ENCODE peak calls at places on chromosomes 12 and 14, in ten cellular contexts. One of them, this sample, is unnamed.

GRCh38 chr12:94098466-94098865 is 49.9 kb upstream of the PLXNC1 start:
- DNase-seq in DMS153: no peak
- DNase-seq in activated T-cell treated with anti-CD3 and anti-CD28 coated beads for 1 hour: no peak
- DNase-seq in activated naive CD8-positive, alpha-beta T cell treated with anti-CD3 and anti-CD28 coated beads, Interleukin-2, amount 50 U/mL, for 24 hours: no peak
- DNase-seq in HuH-7.5: no peak
- DNase-seq in activated naive CD4-positive, alpha-beta T cell treated with anti-CD3 and anti-CD28 coated beads for 36 hours: no peak
- DNase-seq in NB4: no peak
- DNase-seq in pons: no peak
- DNase-seq in MM.1S: no peak
- DNase-seq in stimulated activated CD8-positive, alpha-beta memory T cell treated with anti-CD3 and anti-CD28 coated beads, Interleukin-15, amount 100 ng/mL, for 48 hours: no peak
- DNase-seq in this sample: peak

GRCh38 chr12:67509987-67510386 is 138.6 kb upstream of the DYRK2 start:
- DNase-seq in DMS153: no peak
- DNase-seq in activated T-cell treated with anti-CD3 and anti-CD28 coated beads for 1 hour: no peak
- DNase-seq in activated naive CD8-positive, alpha-beta T cell treated with anti-CD3 and anti-CD28 coated beads, Interleukin-2, amount 50 U/mL, for 24 hours: no peak
- DNase-seq in HuH-7.5: no peak
- DNase-seq in activated naive CD4-positive, alpha-beta T cell treated with anti-CD3 and anti-CD28 coated beads for 36 hours: no peak
- DNase-seq in NB4: no peak
- DNase-seq in pons: no peak
- DNase-seq in MM.1S: no peak
- DNase-seq in stimulated activated CD8-positive, alpha-beta memory T cell treated with anti-CD3 and anti-CD28 coated beads, Interleukin-15, amount 100 ng/mL, for 48 hours: no peak
- DNase-seq in this sample: peak

GRCh38 chr14:21748869-21749303 is 75.3 kb upstream of the OR4E1 start:
- DNase-seq in DMS153: peak
- DNase-seq in activated T-cell treated with anti-CD3 and anti-CD28 coated beads for 1 hour: peak
- DNase-seq in activated naive CD8-positive, alpha-beta T cell treated with anti-CD3 and anti-CD28 coated beads, Interleukin-2, amount 50 U/mL, for 24 hours: peak
- DNase-seq in HuH-7.5: no peak
- DNase-seq in activated naive CD4-positive, alpha-beta T cell treated with anti-CD3 and anti-CD28 coated beads for 36 hours: peak
- DNase-seq in NB4: peak
- DNase-seq in pons: peak
- DNase-seq in MM.1S: peak
- DNase-seq in stimulated activated CD8-positive, alpha-beta memory T cell treated with anti-CD3 and anti-CD28 coated beads, Interleukin-15, amount 100 ng/mL, for 48 hours: peak
- DNase-seq in this sample: peak

GRCh38 chr12:50066402-50066801 is 9.0 kb downstream of the ASIC1 start:
- DNase-seq in DMS153: no peak
- DNase-seq in activated T-cell treated with anti-CD3 and anti-CD28 coated beads for 1 hour: no peak
- DNase-seq in activated naive CD8-positive, alpha-beta T cell treated with anti-CD3 and anti-CD28 coated beads, Interleukin-2, amount 50 U/mL, for 24 hours: no peak
- DNase-seq in HuH-7.5: no peak
- DNase-seq in activated naive CD4-positive, alpha-beta T cell treated with anti-CD3 and anti-CD28 coated beads for 36 hours: no peak
- DNase-seq in NB4: peak
- DNase-seq in pons: no peak
- DNase-seq in MM.1S: no peak
- DNase-seq in stimulated activated CD8-positive, alpha-beta memory T cell treated with anti-CD3 and anti-CD28 coated beads, Interleukin-15, amount 100 ng/mL, for 48 hours: no peak
- DNase-seq in this sample: no peak

GRCh38 chr12:112347521-112347920 is 34.7 kb downstream of the HECTD4 start:
- DNase-seq in DMS153: no peak
- DNase-seq in activated T-cell treated with anti-CD3 and anti-CD28 coated beads for 1 hour: no peak
- DNase-seq in activated naive CD8-positive, alpha-beta T cell treated with anti-CD3 and anti-CD28 coated beads, Interleukin-2, amount 50 U/mL, for 24 hours: no peak
- DNase-seq in HuH-7.5: no peak
- DNase-seq in activated naive CD4-positive, alpha-beta T cell treated with anti-CD3 and anti-CD28 coated beads for 36 hours: no peak
- DNase-seq in NB4: peak
- DNase-seq in pons: no peak
- DNase-seq in MM.1S: peak
- DNase-seq in stimulated activated CD8-positive, alpha-beta memory T cell treated with anti-CD3 and anti-CD28 coated beads, Interleukin-15, amount 100 ng/mL, for 48 hours: no peak
- DNase-seq in this sample: peak

GRCh38 chr12:18068355-18068754 is 21.6 kb downstream of the RERGL start:
- DNase-seq in DMS153: no peak
- DNase-seq in activated T-cell treated with anti-CD3 and anti-CD28 coated beads for 1 hour: no peak
- DNase-seq in activated naive CD8-positive, alpha-beta T cell treated with anti-CD3 and anti-CD28 coated beads, Interleukin-2, amount 50 U/mL, for 24 hours: no peak
- DNase-seq in HuH-7.5: no peak
- DNase-seq in activated naive CD4-positive, alpha-beta T cell treated with anti-CD3 and anti-CD28 coated beads for 36 hours: no peak
- DNase-seq in NB4: no peak
- DNase-seq in pons: no peak
- DNase-seq in MM.1S: no peak
- DNase-seq in stimulated activated CD8-positive, alpha-beta memory T cell treated with anti-CD3 and anti-CD28 coated beads, Interleukin-15, amount 100 ng/mL, for 48 hours: no peak
- DNase-seq in this sample: no peak

GRCh38 chr12:43338848-43339526 is 213.0 kb downstream of the ADAMTS20 start:
- DNase-seq in DMS153: peak
- DNase-seq in activated T-cell treated with anti-CD3 and anti-CD28 coated beads for 1 hour: no peak
- DNase-seq in activated naive CD8-positive, alpha-beta T cell treated with anti-CD3 and anti-CD28 coated beads, Interleukin-2, amount 50 U/mL, for 24 hours: no peak
- DNase-seq in HuH-7.5: no peak
- DNase-seq in activated naive CD4-positive, alpha-beta T cell treated with anti-CD3 and anti-CD28 coated beads for 36 hours: no peak
- DNase-seq in NB4: peak
- DNase-seq in pons: peak
- DNase-seq in MM.1S: peak
- DNase-seq in stimulated activated CD8-positive, alpha-beta memory T cell treated with anti-CD3 and anti-CD28 coated beads, Interleukin-15, amount 100 ng/mL, for 48 hours: no peak
- DNase-seq in this sample: peak

GRCh38 chr12:3202734-3203446 is 125.7 kb downstream of the TSPAN9 start:
- DNase-seq in DMS153: no peak
- DNase-seq in activated T-cell treated with anti-CD3 and anti-CD28 coated beads for 1 hour: peak
- DNase-seq in activated naive CD8-positive, alpha-beta T cell treated with anti-CD3 and anti-CD28 coated beads, Interleukin-2, amount 50 U/mL, for 24 hours: peak
- DNase-seq in HuH-7.5: peak
- DNase-seq in activated naive CD4-positive, alpha-beta T cell treated with anti-CD3 and anti-CD28 coated beads for 36 hours: peak
- DNase-seq in NB4: peak
- DNase-seq in pons: peak
- DNase-seq in MM.1S: peak
- DNase-seq in stimulated activated CD8-positive, alpha-beta memory T cell treated with anti-CD3 and anti-CD28 coated beads, Interleukin-15, amount 100 ng/mL, for 48 hours: peak
- DNase-seq in this sample: no peak

GRCh38 chr12:84701041-84701440 is 211.6 kb downstream of the SLC6A15 start:
- DNase-seq in DMS153: no peak
- DNase-seq in activated T-cell treated with anti-CD3 and anti-CD28 coated beads for 1 hour: no peak
- DNase-seq in activated naive CD8-positive, alpha-beta T cell treated with anti-CD3 and anti-CD28 coated beads, Interleukin-2, amount 50 U/mL, for 24 hours: no peak
- DNase-seq in HuH-7.5: no peak
- DNase-seq in activated naive CD4-positive, alpha-beta T cell treated with anti-CD3 and anti-CD28 coated beads for 36 hours: no peak
- DNase-seq in NB4: no peak
- DNase-seq in pons: no peak
- DNase-seq in MM.1S: no peak
- DNase-seq in stimulated activated CD8-positive, alpha-beta memory T cell treated with anti-CD3 and anti-CD28 coated beads, Interleukin-15, amount 100 ng/mL, for 48 hours: no peak
- DNase-seq in this sample: no peak

GRCh38 chr12:46268349-46268616 is 560 bp downstream of the SLC38A1 start:
- DNase-seq in DMS153: peak
- DNase-seq in activated T-cell treated with anti-CD3 and anti-CD28 coated beads for 1 hour: peak
- DNase-seq in activated naive CD8-positive, alpha-beta T cell treated with anti-CD3 and anti-CD28 coated beads, Interleukin-2, amount 50 U/mL, for 24 hours: no peak
- DNase-seq in HuH-7.5: no peak
- DNase-seq in activated naive CD4-positive, alpha-beta T cell treated with anti-CD3 and anti-CD28 coated beads for 36 hours: no peak
- DNase-seq in NB4: no peak
- DNase-seq in pons: no peak
- DNase-seq in MM.1S: no peak
- DNase-seq in stimulated activated CD8-positive, alpha-beta memory T cell treated with anti-CD3 and anti-CD28 coated beads, Interleukin-15, amount 100 ng/mL, for 48 hours: no peak
- DNase-seq in this sample: no peak

GRCh38 chr14:85572845-85573244 is 42.9 kb downstream of the FLRT2 start:
- DNase-seq in DMS153: no peak
- DNase-seq in activated T-cell treated with anti-CD3 and anti-CD28 coated beads for 1 hour: no peak
- DNase-seq in activated naive CD8-positive, alpha-beta T cell treated with anti-CD3 and anti-CD28 coated beads, Interleukin-2, amount 50 U/mL, for 24 hours: no peak
- DNase-seq in HuH-7.5: no peak
- DNase-seq in activated naive CD4-positive, alpha-beta T cell treated with anti-CD3 and anti-CD28 coated beads for 36 hours: no peak
- DNase-seq in NB4: no peak
- DNase-seq in pons: no peak
- DNase-seq in MM.1S: no peak
- DNase-seq in stimulated activated CD8-positive, alpha-beta memory T cell treated with anti-CD3 and anti-CD28 coated beads, Interleukin-15, amount 100 ng/mL, for 48 hours: no peak
- DNase-seq in this sample: no peak

GRCh38 chr12:6957741-6958608 is 6.8 kb downstream of the PTPN6 start:
- DNase-seq in DMS153: no peak
- DNase-seq in activated T-cell treated with anti-CD3 and anti-CD28 coated beads for 1 hour: no peak
- DNase-seq in activated naive CD8-positive, alpha-beta T cell treated with anti-CD3 and anti-CD28 coated beads, Interleukin-2, amount 50 U/mL, for 24 hours: no peak
- DNase-seq in HuH-7.5: no peak
- DNase-seq in activated naive CD4-positive, alpha-beta T cell treated with anti-CD3 and anti-CD28 coated beads for 36 hours: no peak
- DNase-seq in NB4: no peak
- DNase-seq in pons: no peak
- DNase-seq in MM.1S: no peak
- DNase-seq in stimulated activated CD8-positive, alpha-beta memory T cell treated with anti-CD3 and anti-CD28 coated beads, Interleukin-15, amount 100 ng/mL, for 48 hours: no peak
- DNase-seq in this sample: no peak

GRCh38 chr12:27970981-27971489 is 1.5 kb downstream of the PTHLH start:
- DNase-seq in DMS153: no peak
- DNase-seq in activated T-cell treated with anti-CD3 and anti-CD28 coated beads for 1 hour: no peak
- DNase-seq in activated naive CD8-positive, alpha-beta T cell treated with anti-CD3 and anti-CD28 coated beads, Interleukin-2, amount 50 U/mL, for 24 hours: no peak
- DNase-seq in HuH-7.5: peak
- DNase-seq in activated naive CD4-positive, alpha-beta T cell treated with anti-CD3 and anti-CD28 coated beads for 36 hours: no peak
- DNase-seq in NB4: no peak
- DNase-seq in pons: no peak
- DNase-seq in MM.1S: no peak
- DNase-seq in stimulated activated CD8-positive, alpha-beta memory T cell treated with anti-CD3 and anti-CD28 coated beads, Interleukin-15, amount 100 ng/mL, for 48 hours: no peak
- DNase-seq in this sample: no peak

GRCh38 chr14:95394981-95395737 is 75.5 kb upstream of the CLMN start:
- DNase-seq in DMS153: no peak
- DNase-seq in activated T-cell treated with anti-CD3 and anti-CD28 coated beads for 1 hour: no peak
- DNase-seq in activated naive CD8-positive, alpha-beta T cell treated with anti-CD3 and anti-CD28 coated beads, Interleukin-2, amount 50 U/mL, for 24 hours: no peak
- DNase-seq in HuH-7.5: no peak
- DNase-seq in activated naive CD4-positive, alpha-beta T cell treated with anti-CD3 and anti-CD28 coated beads for 36 hours: no peak
- DNase-seq in NB4: no peak
- DNase-seq in pons: no peak
- DNase-seq in MM.1S: no peak
- DNase-seq in stimulated activated CD8-positive, alpha-beta memory T cell treated with anti-CD3 and anti-CD28 coated beads, Interleukin-15, amount 100 ng/mL, for 48 hours: no peak
- DNase-seq in this sample: no peak

GRCh38 chr14:32075636-32076277 is 1.3 kb upstream of the ARHGAP5 start:
- DNase-seq in DMS153: no peak
- DNase-seq in activated T-cell treated with anti-CD3 and anti-CD28 coated beads for 1 hour: no peak
- DNase-seq in activated naive CD8-positive, alpha-beta T cell treated with anti-CD3 and anti-CD28 coated beads, Interleukin-2, amount 50 U/mL, for 24 hours: no peak
- DNase-seq in HuH-7.5: peak
- DNase-seq in activated naive CD4-positive, alpha-beta T cell treated with anti-CD3 and anti-CD28 coated beads for 36 hours: peak
- DNase-seq in NB4: peak
- DNase-seq in pons: peak
- DNase-seq in MM.1S: no peak
- DNase-seq in stimulated activated CD8-positive, alpha-beta memory T cell treated with anti-CD3 and anti-CD28 coated beads, Interleukin-15, amount 100 ng/mL, for 48 hours: no peak
- DNase-seq in this sample: no peak

GRCh38 chr14:39488600-39488999 is 56.4 kb upstream of the FBXO33 start:
- DNase-seq in DMS153: peak
- DNase-seq in activated T-cell treated with anti-CD3 and anti-CD28 coated beads for 1 hour: no peak
- DNase-seq in activated naive CD8-positive, alpha-beta T cell treated with anti-CD3 and anti-CD28 coated beads, Interleukin-2, amount 50 U/mL, for 24 hours: no peak
- DNase-seq in HuH-7.5: no peak
- DNase-seq in activated naive CD4-positive, alpha-beta T cell treated with anti-CD3 and anti-CD28 coated beads for 36 hours: no peak
- DNase-seq in NB4: no peak
- DNase-seq in pons: peak
- DNase-seq in MM.1S: no peak
- DNase-seq in stimulated activated CD8-positive, alpha-beta memory T cell treated with anti-CD3 and anti-CD28 coated beads, Interleukin-15, amount 100 ng/mL, for 48 hours: no peak
- DNase-seq in this sample: no peak

GRCh38 chr14:30214456-30215090 is 286.9 kb upstream of the PRKD1 start:
- DNase-seq in DMS153: peak
- DNase-seq in activated T-cell treated with anti-CD3 and anti-CD28 coated beads for 1 hour: no peak
- DNase-seq in activated naive CD8-positive, alpha-beta T cell treated with anti-CD3 and anti-CD28 coated beads, Interleukin-2, amount 50 U/mL, for 24 hours: peak
- DNase-seq in HuH-7.5: peak
- DNase-seq in activated naive CD4-positive, alpha-beta T cell treated with anti-CD3 and anti-CD28 coated beads for 36 hours: peak
- DNase-seq in NB4: peak
- DNase-seq in pons: peak
- DNase-seq in MM.1S: peak
- DNase-seq in stimulated activated CD8-positive, alpha-beta memory T cell treated with anti-CD3 and anti-CD28 coated beads, Interleukin-15, amount 100 ng/mL, for 48 hours: no peak
- DNase-seq in this sample: peak

GRCh38 chr12:123474493-123475255 is 16.7 kb downstream of the SNRNP35 start:
- DNase-seq in DMS153: no peak
- DNase-seq in activated T-cell treated with anti-CD3 and anti-CD28 coated beads for 1 hour: no peak
- DNase-seq in activated naive CD8-positive, alpha-beta T cell treated with anti-CD3 and anti-CD28 coated beads, Interleukin-2, amount 50 U/mL, for 24 hours: no peak
- DNase-seq in HuH-7.5: no peak
- DNase-seq in activated naive CD4-positive, alpha-beta T cell treated with anti-CD3 and anti-CD28 coated beads for 36 hours: peak
- DNase-seq in NB4: no peak
- DNase-seq in pons: no peak
- DNase-seq in MM.1S: no peak
- DNase-seq in stimulated activated CD8-positive, alpha-beta memory T cell treated with anti-CD3 and anti-CD28 coated beads, Interleukin-15, amount 100 ng/mL, for 48 hours: no peak
- DNase-seq in this sample: no peak

This sample was measured in astrocyte of the cerebellum.